ENCODE peak calls at places on chromosome 3, in seven cellular contexts. T is left ventricle myocardium inferior; O is CD8-positive, alpha-beta T cell; I is astrocyte of the cerebellum; V is A549; H is thoracic aorta; M is RWPE2. E is an unnamed sample.

GRCh38 chr3:127677541-127678314 is 5.0 kb downstream of the ABTB1 start:
- DNase-seq in M (no peak), T (peak; percentile 13), H (no peak), O (no peak), V (no peak), I (no peak), E (no peak)

GRCh38 chr3:112531358-112531781 is 30.4 kb downstream of the ATG3 start:
- DNase-seq in M (no peak), T (no peak), V (peak; percentile 38), H (no peak), I (peak; percentile 43), O (no peak), E (no peak)

GRCh38 chr3:66037330-66037985 is 1.3 kb downstream of the MAGI1 start:
- DNase-seq in I (no peak), O (no peak), M (no peak), H (peak; percentile 33), V (peak; percentile 26), T (peak; percentile 46), E (no peak)

GRCh38 chr3:46849686-46850467 is 13.4 kb downstream of the MYL3 start:
- DNase-seq in T (no peak), V (no peak), I (no peak), M (no peak), O (no peak), H (no peak), E (no peak)

GRCh38 chr3:122233109-122233952 is 49.9 kb downstream of the CASR start:
- DNase-seq in T (no peak), H (no peak), V (no peak), O (no peak), I (no peak), M (no peak), E (no peak)

GRCh38 chr3:89697321-89697916 is 590.0 kb downstream of the EPHA3 start:
- DNase-seq in V (no peak), I (no peak), T (no peak), H (no peak), M (no peak), O (no peak), E (no peak)

GRCh38 chr3:117483839-117484238 is 774.3 kb downstream of the TUSC7 start:
- DNase-seq in M (no peak), T (no peak), O (no peak), I (no peak), H (no peak), V (no peak), E (no peak)

GRCh38 chr3:196202516-196202970 is 8.7 kb downstream of the ZDHHC19 start:
- DNase-seq in O (no peak), H (no peak), V (no peak), M (no peak), T (peak; percentile 51), I (no peak), E (no peak)

GRCh38 chr3:16305121-16305541 is 40.1 kb downstream of the OXNAD1 start:
- DNase-seq in O (peak; percentile 46), I (no peak), V (no peak), M (no peak), H (no peak), T (no peak), E (no peak)

GRCh38 chr3:32313169-32313568 is 74.7 kb downstream of the CMTM8 start:
- DNase-seq in I (no peak), O (no peak), T (no peak), H (no peak), V (no peak), M (no peak), E (no peak)

GRCh38 chr3:111601810-111602209 is 6.7 kb upstream of the ZBED2 start:
- DNase-seq in H (no peak), V (peak; percentile 53), I (no peak), T (no peak), M (no peak), O (no peak), E (no peak)

GRCh38 chr3:189202583-189202982 is 30.8 kb downstream of the TPRG1 start:
- DNase-seq in M (no peak), V (no peak), O (no peak), H (no peak), I (no peak), T (no peak), E (no peak)

GRCh38 chr3:127324080-127324479 is 36.2 kb upstream of the PRR20G start:
- DNase-seq in H (no peak), I (no peak), V (no peak), M (no peak), T (no peak), O (no peak), E (no peak)

GRCh38 chr3:168002786-168003368 is 92.8 kb downstream of the GOLIM4 start:
- DNase-seq in H (no peak), V (peak; percentile 26), M (peak; percentile 59), T (no peak), O (no peak), I (no peak), E (no peak)

GRCh38 chr3:138418556-138419206 is 15.7 kb upstream of the ESYT3 start:
- DNase-seq in O (no peak), T (no peak), H (no peak), V (no peak), M (no peak), I (no peak), E (no peak)

GRCh38 chr3:141646760-141647561 is 91.1 kb upstream of the RNF7 start:
- DNase-seq in O (no peak), I (no peak), M (no peak), H (no peak), T (no peak), V (peak; percentile 80), E (no peak)

GRCh38 chr3:101725192-101725889 is 927 bp downstream of the CEP97 start:
- DNase-seq in H (no peak), V (no peak), I (no peak), O (peak; percentile 48), T (peak; percentile 19), M (no peak), E (no peak)

GRCh38 chr3:43222594-43222993 is 63.7 kb upstream of the SNRK start:
- DNase-seq in V (no peak), T (no peak), I (no peak), H (no peak), O (no peak), M (no peak), E (no peak)

GRCh38 chr3:10370429-10370828 is 49.5 kb upstream of the SEC13 start:
- DNase-seq in H (no peak), I (no peak), T (no peak), V (no peak), M (no peak), O (no peak), E (peak; percentile 61)

GRCh38 chr3:125618208-125618607 is 22.9 kb upstream of the OSBPL11 start:
- DNase-seq in T (no peak), I (no peak), M (no peak), H (no peak), O (no peak), V (no peak), E (no peak)

GRCh38 chr3:125615256-125615655 is 20.0 kb upstream of the OSBPL11 start:
- DNase-seq in H (no peak), I (no peak), T (no peak), V (no peak), O (no peak), M (no peak), E (no peak)

GRCh38 chr3:125624341-125624740 is 29.0 kb upstream of the OSBPL11 start:
- DNase-seq in V (no peak), M (no peak), O (no peak), T (no peak), H (no peak), I (no peak), E (no peak)

GRCh38 chr3:125622381-125622788 is 27.1 kb upstream of the OSBPL11 start:
- DNase-seq in H (no peak), V (no peak), T (peak; percentile 69), M (no peak), O (no peak), I (no peak), E (no peak)

GRCh38 chr3:125618851-125619250 is 23.6 kb upstream of the OSBPL11 start:
- DNase-seq in I (no peak), T (no peak), M (no peak), O (no peak), V (no peak), H (no peak), E (no peak)
- TF ChIP-seq CTCF in I (no peak), T (no peak), M (no peak), O (no peak), V (no peak), H (no peak), E (no peak)

DNA sequence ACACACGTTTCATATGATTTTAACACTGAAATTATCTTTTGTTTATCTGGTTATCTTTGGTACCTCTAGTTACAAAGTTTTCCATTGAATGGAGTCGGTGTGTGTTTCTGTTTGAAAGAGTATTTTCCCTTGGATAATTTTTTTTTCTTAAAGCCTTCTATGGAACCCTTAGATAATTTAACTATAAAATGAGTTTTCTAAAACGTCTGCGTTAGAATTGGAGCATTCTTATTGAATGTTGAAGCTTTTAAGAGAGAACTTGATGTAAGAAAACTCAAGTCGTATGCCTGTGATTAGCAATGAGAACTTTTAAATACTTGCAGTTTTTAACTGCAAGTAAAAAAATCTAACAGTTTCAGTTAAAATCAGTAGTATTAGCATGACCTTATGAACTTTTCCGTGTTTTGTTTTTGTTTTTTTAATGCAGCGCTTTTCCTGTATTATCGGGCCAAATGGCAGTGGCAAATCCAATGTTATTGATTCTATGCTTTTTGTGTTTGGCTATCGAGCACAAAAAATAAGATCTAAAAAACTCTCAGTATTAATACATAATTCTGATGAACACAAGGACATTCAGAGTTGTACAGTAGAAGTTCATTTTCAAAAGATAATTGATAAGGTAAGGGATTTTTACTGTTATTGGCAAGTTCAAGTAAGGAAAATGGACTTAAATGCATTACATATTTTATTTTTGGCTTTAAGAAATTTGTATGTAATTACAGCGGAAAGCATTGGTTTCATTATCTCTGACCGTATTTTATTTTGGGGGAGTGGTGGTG is 3.0 kb downstream of the SMC4 start:
- DNase-seq in V (no peak), O (no peak), I (no peak), M (no peak), T (no peak), H (no peak), E (no peak)
- H3K4me3 ChIP-seq in V (peak overlapping the region; percentile 90), O (no peak overlapping the region), I (peak overlapping the region; percentile 58), M (peak overlapping the region; percentile 66), T (peak overlapping the region; percentile 81), H (peak overlapping the region; percentile 86), E (peak overlapping the region; percentile 73)

GRCh38 chr3:30630238-30631030 is 24.0 kb downstream of the TGFBR2 start:
- DNase-seq in M (no peak), V (no peak), H (no peak), T (no peak), O (no peak), I (no peak), E (no peak)

GRCh38 chr3:30629736-30630135 is 23.3 kb downstream of the TGFBR2 start:
- DNase-seq in T (no peak), I (no peak), V (no peak), O (no peak), M (no peak), H (no peak), E (no peak)

GRCh38 chr3:30631237-30631961 is 25.0 kb downstream of the TGFBR2 start:
- DNase-seq in T (no peak), H (no peak), I (no peak), V (peak; percentile 41), M (no peak), O (peak; percentile 52), E (no peak)

GRCh38 chr3:30628188-30628930 is 22.0 kb downstream of the TGFBR2 start:
- DNase-seq in H (no peak), M (no peak), T (no peak), O (no peak), I (no peak), V (no peak), E (no peak)

GRCh38 chr3:30628931-30629590 is 22.7 kb downstream of the TGFBR2 start:
- DNase-seq in O (no peak), M (no peak), I (no peak), H (no peak), V (peak; percentile 34), T (no peak), E (no peak)
- TF ChIP-seq CTCF in O (peak; percentile 9), M (peak; percentile 5), I (peak; percentile 35), H (no peak), V (no peak), T (peak; percentile 56), E (peak; percentile 15)

GRCh38 chr3:25665646-25666136 is 984 bp upstream of the TOP2B start:
- DNase-seq in H (no peak), T (no peak), I (no peak), O (no peak), M (no peak), V (no peak), E (no peak)
- H3K4me3 ChIP-seq in H (peak overlapping the region; percentile 94), T (peak overlapping the region; percentile 84), I (peak overlapping the region; percentile 79), O (peak overlapping the region; percentile 69), M (no peak overlapping the region), V (peak overlapping the region; percentile 73), E (no peak overlapping the region)